ENCODE peak calls at places on chromosomes 1 and 21, in nine cellular contexts. O is adrenal gland; B is HFFc6; C is neural crest cell; U is CD4-positive, alpha-beta T cell; Z is pancreas; P is osteocyte; Q is BJ; T is nephron progenitor cell. J is an unnamed sample.

GRCh38 chr1:30786264-30786991 is 28.9 kb upstream of the LAPTM5 start:
- DNase-seq in O (no peak), B (no peak), C (peak), U (no peak), Z (no peak), P (no peak), Q (no peak), T (no peak), J (no peak)

GRCh38 chr1:91511386-91511785 is 10.7 kb downstream of the CDC7 start:
- DNase-seq in O (no peak), B (peak), C (no peak), U (no peak), Z (no peak), P (no peak), Q (no peak), T (no peak), J (no peak)

GRCh38 chr1:47883963-47884362 is 113.2 kb downstream of the TRABD2B start:
- DNase-seq in O (no peak), B (no peak), C (no peak), U (no peak), Z (no peak), P (no peak), Q (no peak), T (no peak), J (no peak)

GRCh38 chr1:210262167-210262896 is 29.7 kb downstream of the SERTAD4 start:
- DNase-seq in O (no peak), B (peak), C (no peak), U (no peak), Z (no peak), P (no peak), Q (peak), T (no peak), J (no peak)

GRCh38 chr1:55958498-55958897 is 620.9 kb downstream of the PLPP3 start:
- DNase-seq in O (no peak), B (no peak), C (no peak), U (no peak), Z (no peak), P (no peak), Q (no peak), T (no peak), J (no peak)

GRCh38 chr1:152125834-152126443 is 10.7 kb upstream of the TCHH start:
- DNase-seq in O (no peak), B (no peak), C (no peak), U (no peak), Z (no peak), P (no peak), Q (no peak), T (no peak), J (no peak)

GRCh38 chr1:232952514-232953175 is 2.2 kb downstream of the NTPCR start:
- DNase-seq in O (peak), B (peak), C (peak), U (peak), Z (peak), P (no peak), Q (no peak), T (peak), J (no peak)

GRCh38 chr1:85818371-85818770 is 110.1 kb upstream of the ZNHIT6 start:
- DNase-seq in O (no peak), B (peak), C (no peak), U (no peak), Z (no peak), P (no peak), Q (peak), T (no peak), J (no peak)

GRCh38 chr1:118300808-118301207 is 115.8 kb upstream of the SPAG17 start:
- DNase-seq in O (no peak), B (no peak), C (peak), U (no peak), Z (no peak), P (no peak), Q (no peak), T (peak), J (no peak)

GRCh38 chr21:14712121-14712520 is 166.0 kb upstream of the SAMSN1 start:
- DNase-seq in O (no peak), B (no peak), C (no peak), U (no peak), Z (no peak), P (no peak), Q (no peak), T (no peak), J (no peak)

GRCh38 chr1:200510228-200510623 is 100.4 kb upstream of the ZNF281 start:
- DNase-seq in O (peak), B (peak), C (peak), U (peak), Z (peak), P (peak), Q (peak), T (peak), J (no peak)

GRCh38 chr1:172629170-172629569 is 29.7 kb upstream of the FASLG start:
- DNase-seq in O (no peak), B (no peak), C (no peak), U (no peak), Z (no peak), P (no peak), Q (no peak), T (no peak), J (no peak)

GRCh38 chr21:15928686-15929085 is 198.9 kb downstream of the USP25 start:
- DNase-seq in O (no peak), B (no peak), C (no peak), U (no peak), Z (no peak), P (no peak), Q (no peak), T (no peak), J (no peak)

GRCh38 chr21:15929536-15929935 is 199.8 kb downstream of the USP25 start:
- DNase-seq in O (no peak), B (no peak), C (no peak), U (no peak), Z (no peak), P (no peak), Q (no peak), T (no peak), J (no peak)

GRCh38 chr21:15932681-15933200 is 203.0 kb downstream of the USP25 start:
- DNase-seq in O (no peak), B (no peak), C (no peak), U (no peak), Z (no peak), P (no peak), Q (no peak), T (no peak), J (no peak)

GRCh38 chr21:15928196-15928595 is 198.4 kb downstream of the USP25 start:
- DNase-seq in O (no peak), B (no peak), C (no peak), U (no peak), Z (no peak), P (no peak), Q (no peak), T (no peak), J (no peak)
- TF ChIP-seq CTCF in O (no peak), B (no peak), C (no peak), U (no peak), Z (no peak), P (no peak), Q (no peak), T (no peak), J (no peak)

GRCh38 chr21:28089599-28090421 is 902.9 kb downstream of the LTN1 start:
- DNase-seq in O (no peak), B (no peak), C (no peak), U (no peak), Z (no peak), P (no peak), Q (no peak), T (no peak), J (no peak)
- TF ChIP-seq CTCF in O (no peak), B (no peak), C (no peak), U (no peak), Z (no peak), P (no peak), Q (no peak), T (no peak), J (no peak)

DNA sequence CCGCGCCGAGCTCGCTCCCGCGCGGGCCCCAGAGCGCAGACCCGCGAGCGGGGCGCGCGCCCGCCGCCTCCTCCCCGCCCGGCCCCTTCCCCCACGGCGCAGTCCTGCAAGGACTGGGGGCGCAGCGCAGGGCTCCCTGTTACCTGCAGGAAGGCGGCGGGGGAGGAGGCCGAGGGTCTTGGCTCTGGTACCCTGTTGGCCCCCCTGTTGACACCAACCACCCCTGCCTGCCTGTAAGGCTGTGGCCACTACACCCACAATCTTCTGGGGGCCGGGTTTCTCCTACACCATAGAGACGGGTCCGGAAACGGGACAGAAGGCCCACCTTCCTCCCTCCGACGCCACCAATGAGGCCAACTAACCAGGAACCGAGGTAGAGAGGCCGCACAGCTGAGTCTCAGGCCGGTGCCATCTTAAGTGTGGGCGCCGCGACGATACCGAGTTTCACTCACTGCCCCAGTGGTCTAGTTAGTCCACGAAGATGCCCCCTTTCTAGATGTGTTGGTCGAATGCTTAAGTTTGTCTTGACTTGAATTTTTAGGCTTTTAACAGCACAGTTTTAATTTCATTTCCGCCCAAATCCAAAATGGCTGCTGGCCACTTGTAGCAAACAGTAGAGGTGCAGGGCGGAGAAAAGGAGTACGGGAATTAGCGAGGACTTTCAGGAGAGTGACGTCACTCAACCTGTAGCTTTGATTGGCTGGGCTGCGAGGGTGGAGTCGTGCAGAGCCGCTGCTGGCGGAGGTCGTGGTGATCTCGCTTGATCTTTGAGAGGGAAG is at the start of gene SCYL3:
- DNase-seq in O (peak), B (peak), C (peak), U (peak), Z (peak), P (peak), Q (peak), T (peak), J (peak)
- TF ChIP-seq CTCF in O (no peak), B (no peak), C (no peak), U (no peak), Z (no peak), P (no peak), Q (no peak), T (no peak), J (no peak)

DNA sequence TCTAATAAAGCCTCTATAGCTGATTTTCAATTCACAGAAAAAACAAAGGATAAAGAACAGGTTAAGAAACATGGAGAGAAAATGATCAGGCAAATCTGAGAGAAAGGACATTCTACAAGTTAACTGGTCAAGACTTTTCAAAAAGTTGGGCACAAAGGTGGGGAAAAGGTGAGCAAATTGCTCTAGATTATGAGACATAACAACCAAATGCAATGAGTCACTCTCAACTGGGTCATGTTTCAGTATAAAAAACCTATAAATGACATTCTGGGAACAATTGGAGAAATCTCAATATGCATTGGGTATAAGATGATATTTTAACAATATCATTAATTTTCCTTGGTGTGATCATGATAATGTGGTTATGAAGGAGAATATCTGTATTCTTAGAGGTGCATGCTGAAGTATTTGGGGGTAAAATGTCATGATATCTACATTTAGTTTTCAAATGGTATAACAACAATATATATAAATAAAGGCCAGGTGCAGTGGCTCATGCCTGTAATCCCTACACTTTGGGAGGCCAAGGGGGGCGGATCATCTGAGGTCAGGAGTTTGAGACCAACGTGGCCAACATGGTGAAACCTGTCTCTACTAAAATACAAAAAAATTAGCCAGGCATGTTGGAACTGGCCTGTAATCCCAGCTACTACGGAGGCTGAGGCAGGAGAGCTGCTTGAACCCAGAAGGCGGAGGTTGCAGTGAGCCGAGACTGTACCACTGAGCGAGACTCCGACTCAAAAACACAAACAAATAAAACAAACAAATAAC is 27.0 kb downstream of the ANKRD13C start:
- DNase-seq in O (no peak), B (no peak), C (no peak), U (no peak), Z (no peak), P (no peak), Q (no peak), T (no peak), J (no peak)
- TF ChIP-seq CTCF in O (no peak), B (no peak), C (no peak), U (no peak), Z (no peak), P (no peak), Q (no peak), T (no peak), J (no peak)

GRCh38 chr1:180248731-180249681 is 18.9 kb downstream of the LHX4 start:
- DNase-seq in O (no peak), B (no peak), C (no peak), U (no peak), Z (no peak), P (no peak), Q (no peak), T (peak), J (no peak)
- TF ChIP-seq CTCF in O (no peak), B (no peak), C (no peak), U (no peak), Z (no peak), P (no peak), Q (peak), T (no peak), J (no peak)

GRCh38 chr1:3066826-3067225 is 2.2 kb upstream of the PRDM16 start:
- DNase-seq in O (no peak), B (no peak), C (no peak), U (no peak), Z (peak), P (no peak), Q (no peak), T (no peak), J (no peak)

GRCh38 chr1:3066250-3066711 is 2.7 kb upstream of the PRDM16 start:
- DNase-seq in O (peak), B (peak), C (peak), U (no peak), Z (peak), P (no peak), Q (no peak), T (peak), J (no peak)

GRCh38 chr1:3065396-3065795 is 3.6 kb upstream of the PRDM16 start:
- DNase-seq in O (no peak), B (no peak), C (no peak), U (no peak), Z (no peak), P (no peak), Q (no peak), T (no peak), J (peak)

GRCh38 chr1:3064901-3065300 is 4.1 kb upstream of the PRDM16 start:
- DNase-seq in O (no peak), B (no peak), C (no peak), U (no peak), Z (no peak), P (no peak), Q (no peak), T (no peak), J (no peak)

GRCh38 chr1:3065797-3066196 is 3.2 kb upstream of the PRDM16 start:
- DNase-seq in O (peak), B (no peak), C (no peak), U (no peak), Z (no peak), P (no peak), Q (no peak), T (no peak), J (no peak)
- TF ChIP-seq CTCF in O (no peak), B (no peak), C (no peak), U (no peak), Z (no peak), P (no peak), Q (no peak), T (no peak), J (no peak)

GRCh38 chr1:21572735-21573277 is 63.6 kb downstream of the ALPL start:
- DNase-seq in O (no peak), B (no peak), C (no peak), U (no peak), Z (no peak), P (no peak), Q (no peak), T (no peak), J (no peak)

GRCh38 chr1:21575351-21575942 is 66.2 kb downstream of the ALPL start:
- DNase-seq in O (no peak), B (no peak), C (no peak), U (no peak), Z (no peak), P (no peak), Q (no peak), T (no peak), J (no peak)

GRCh38 chr1:21574464-21575151 is 65.4 kb downstream of the ALPL start:
- DNase-seq in O (no peak), B (no peak), C (peak), U (no peak), Z (no peak), P (no peak), Q (no peak), T (peak), J (no peak)

GRCh38 chr1:21573475-21573874 is 64.3 kb downstream of the ALPL start:
- DNase-seq in O (no peak), B (no peak), C (no peak), U (no peak), Z (no peak), P (no peak), Q (no peak), T (no peak), J (no peak)

GRCh38 chr1:21573971-21574458 is 64.8 kb downstream of the ALPL start:
- DNase-seq in O (peak), B (peak), C (peak), U (no peak), Z (peak), P (no peak), Q (no peak), T (peak), J (no peak)
- TF ChIP-seq CTCF in O (peak), B (peak), C (peak), U (no peak), Z (no peak), P (peak), Q (peak), T (peak), J (no peak)

GRCh38 chr1:173669491-173669941 is at the start of gene ANKRD45:
- DNase-seq in O (peak), B (no peak), C (peak), U (no peak), Z (peak), P (peak), Q (no peak), T (peak), J (peak)
- TF ChIP-seq CTCF in O (no peak), B (no peak), C (no peak), U (no peak), Z (no peak), P (no peak), Q (no peak), T (no peak), J (no peak)